ENCODE peak calls at places on chromosome 7, in eight cellular contexts. One of them, this sample, is unnamed.

GRCh38 chr7:2353650-2354172 is 916 bp upstream of the EIF3B start:
- DNase-seq in SJSA1: no peak
- DNase-seq in psoas muscle: peak; percentile 95
- DNase-seq in AG04449: peak; percentile 19
- DNase-seq in Panc1: peak; percentile 7
- DNase-seq in astrocyte of the spinal cord: no peak
- DNase-seq in fibroblast of lung: peak; percentile 86
- DNase-seq in fibroblast of mammary gland: peak; percentile 86
- DNase-seq in this sample: peak; percentile 74

GRCh38 chr7:86295526-86295925 is 348.2 kb upstream of the GRM3 start:
- DNase-seq in astrocyte of the spinal cord: no peak
- DNase-seq in fibroblast of mammary gland: no peak
- DNase-seq in fibroblast of lung: no peak
- DNase-seq in SJSA1: no peak
- DNase-seq in psoas muscle: no peak
- DNase-seq in Panc1: no peak
- DNase-seq in AG04449: no peak
- DNase-seq in this sample: no peak

GRCh38 chr7:44307905-44308740 is 17.3 kb downstream of the CAMK2B start:
- DNase-seq in AG04449: no peak
- DNase-seq in Panc1: no peak
- DNase-seq in fibroblast of mammary gland: no peak
- DNase-seq in fibroblast of lung: no peak
- DNase-seq in psoas muscle: peak; percentile 28
- DNase-seq in astrocyte of the spinal cord: no peak
- DNase-seq in SJSA1: no peak
- DNase-seq in this sample: no peak

GRCh38 chr7:94389381-94389780 is 5.3 kb upstream of the COL1A2 start:
- DNase-seq in fibroblast of mammary gland: peak; percentile 58
- DNase-seq in astrocyte of the spinal cord: no peak
- DNase-seq in Panc1: no peak
- DNase-seq in AG04449: no peak
- DNase-seq in fibroblast of lung: no peak
- DNase-seq in SJSA1: no peak
- DNase-seq in psoas muscle: no peak
- DNase-seq in this sample: no peak

GRCh38 chr7:156985101-156985967 is 25.1 kb downstream of the MNX1 start:
- DNase-seq in AG04449: no peak
- DNase-seq in fibroblast of lung: no peak
- DNase-seq in SJSA1: no peak
- DNase-seq in astrocyte of the spinal cord: no peak
- DNase-seq in fibroblast of mammary gland: no peak
- DNase-seq in psoas muscle: no peak
- DNase-seq in Panc1: no peak
- DNase-seq in this sample: no peak

GRCh38 chr7:22156205-22156604 is 200.7 kb downstream of the RAPGEF5 start:
- DNase-seq in SJSA1: no peak
- DNase-seq in astrocyte of the spinal cord: peak; percentile 85
- DNase-seq in Panc1: peak; percentile 25
- DNase-seq in psoas muscle: no peak
- DNase-seq in fibroblast of lung: peak; percentile 83
- DNase-seq in fibroblast of mammary gland: peak; percentile 79
- DNase-seq in AG04449: no peak
- DNase-seq in this sample: peak; percentile 37

GRCh38 chr7:87339373-87339897 is 6.0 kb upstream of the CROT start:
- DNase-seq in fibroblast of mammary gland: peak; percentile 23
- DNase-seq in astrocyte of the spinal cord: no peak
- DNase-seq in AG04449: no peak
- DNase-seq in SJSA1: no peak
- DNase-seq in Panc1: no peak
- DNase-seq in fibroblast of lung: no peak
- DNase-seq in psoas muscle: no peak
- DNase-seq in this sample: no peak

GRCh38 chr7:94577357-94577756 is 67.7 kb downstream of the CASD1 start:
- DNase-seq in astrocyte of the spinal cord: no peak
- DNase-seq in Panc1: no peak
- DNase-seq in AG04449: no peak
- DNase-seq in fibroblast of lung: no peak
- DNase-seq in psoas muscle: no peak
- DNase-seq in fibroblast of mammary gland: no peak
- DNase-seq in SJSA1: no peak
- DNase-seq in this sample: no peak

GRCh38 chr7:64882341-64883112 is 20.5 kb upstream of the ZNF273 start:
- DNase-seq in astrocyte of the spinal cord: no peak
- DNase-seq in psoas muscle: peak; percentile 85
- DNase-seq in SJSA1: no peak
- DNase-seq in fibroblast of lung: peak; percentile 29
- DNase-seq in fibroblast of mammary gland: peak; percentile 44
- DNase-seq in Panc1: no peak
- DNase-seq in AG04449: no peak
- DNase-seq in this sample: no peak

GRCh38 chr7:1285556-1286301 is 53.1 kb downstream of the UNCX start:
- DNase-seq in SJSA1: no peak
- DNase-seq in astrocyte of the spinal cord: no peak
- DNase-seq in fibroblast of mammary gland: no peak
- DNase-seq in fibroblast of lung: no peak
- DNase-seq in Panc1: no peak
- DNase-seq in AG04449: no peak
- DNase-seq in psoas muscle: peak; percentile 42
- DNase-seq in this sample: no peak

GRCh38 chr7:73520673-73521635 is 1.1 kb downstream of the BAZ1B start:
- DNase-seq in AG04449: no peak
- DNase-seq in psoas muscle: no peak
- DNase-seq in fibroblast of lung: peak; percentile 21
- DNase-seq in SJSA1: no peak
- DNase-seq in Panc1: no peak
- DNase-seq in astrocyte of the spinal cord: peak; percentile 22
- DNase-seq in fibroblast of mammary gland: peak; percentile 27
- DNase-seq in this sample: no peak

GRCh38 chr7:131000389-131000788 is 266.4 kb upstream of the KLF14 start:
- DNase-seq in fibroblast of mammary gland: no peak
- DNase-seq in astrocyte of the spinal cord: no peak
- DNase-seq in fibroblast of lung: no peak
- DNase-seq in SJSA1: no peak
- DNase-seq in Panc1: no peak
- DNase-seq in AG04449: no peak
- DNase-seq in psoas muscle: no peak
- DNase-seq in this sample: no peak

GRCh38 chr7:112071856-112072255 is 134.3 kb downstream of the DOCK4 start:
- DNase-seq in Panc1: no peak
- DNase-seq in AG04449: no peak
- DNase-seq in SJSA1: no peak
- DNase-seq in fibroblast of mammary gland: no peak
- DNase-seq in fibroblast of lung: no peak
- DNase-seq in psoas muscle: no peak
- DNase-seq in astrocyte of the spinal cord: no peak
- DNase-seq in this sample: no peak

GRCh38 chr7:140390466-140391190 is 7.7 kb downstream of the SLC37A3 start:
- DNase-seq in AG04449: no peak
- DNase-seq in SJSA1: no peak
- DNase-seq in fibroblast of lung: peak; percentile 54
- DNase-seq in fibroblast of mammary gland: peak; percentile 22
- DNase-seq in psoas muscle: no peak
- DNase-seq in Panc1: no peak
- DNase-seq in astrocyte of the spinal cord: peak; percentile 43
- DNase-seq in this sample: no peak

GRCh38 chr7:455110-455928 is 64.3 kb downstream of the PDGFA start:
- DNase-seq in psoas muscle: peak; percentile 70
- DNase-seq in fibroblast of lung: no peak
- DNase-seq in Panc1: no peak
- DNase-seq in fibroblast of mammary gland: no peak
- DNase-seq in astrocyte of the spinal cord: no peak
- DNase-seq in AG04449: no peak
- DNase-seq in SJSA1: peak; percentile 57
- DNase-seq in this sample: no peak

GRCh38 chr7:79977481-79977880 is 157.2 kb upstream of the GNAI1 start:
- DNase-seq in astrocyte of the spinal cord: no peak
- DNase-seq in AG04449: no peak
- DNase-seq in psoas muscle: no peak
- DNase-seq in SJSA1: no peak
- DNase-seq in Panc1: no peak
- DNase-seq in fibroblast of mammary gland: no peak
- DNase-seq in fibroblast of lung: no peak
- DNase-seq in this sample: no peak

GRCh38 chr7:112942981-112943380 is 143.6 kb downstream of the GPR85 start:
- DNase-seq in fibroblast of mammary gland: no peak
- DNase-seq in SJSA1: no peak
- DNase-seq in AG04449: no peak
- DNase-seq in astrocyte of the spinal cord: no peak
- DNase-seq in psoas muscle: no peak
- DNase-seq in fibroblast of lung: no peak
- DNase-seq in Panc1: no peak
- DNase-seq in this sample: no peak

GRCh38 chr7:124456286-124456685 is 309.3 kb downstream of the GPR37 start:
- DNase-seq in astrocyte of the spinal cord: no peak
- DNase-seq in Panc1: no peak
- DNase-seq in fibroblast of mammary gland: no peak
- DNase-seq in fibroblast of lung: no peak
- DNase-seq in AG04449: no peak
- DNase-seq in psoas muscle: no peak
- DNase-seq in SJSA1: no peak
- DNase-seq in this sample: no peak

DNA sequence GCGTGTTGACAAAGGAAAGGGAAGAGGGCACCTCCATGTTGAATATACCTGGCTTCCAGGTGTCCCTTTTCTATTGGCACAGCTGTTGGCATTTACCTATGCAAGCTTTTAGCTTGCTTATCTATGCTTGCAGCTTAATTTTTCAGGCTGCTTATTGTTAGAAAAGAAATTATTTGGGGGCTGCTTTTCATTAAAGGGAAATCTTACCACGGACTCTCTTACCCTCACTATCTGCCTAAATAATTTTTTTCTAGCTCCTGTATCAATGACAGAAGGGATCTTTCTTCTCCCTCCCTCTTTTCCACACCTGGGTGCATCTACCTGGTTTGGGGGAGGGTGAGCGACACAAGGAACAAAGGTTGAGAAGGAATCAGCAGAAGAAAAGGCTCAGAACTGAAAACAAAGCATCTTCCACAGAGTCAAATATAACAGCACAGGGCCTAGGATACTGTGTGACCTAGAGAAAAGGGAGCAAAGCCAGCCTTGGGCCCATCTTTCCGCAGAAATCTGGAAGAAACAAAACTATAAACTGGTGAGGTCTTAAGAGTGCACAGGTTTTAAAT is 15.2 kb upstream of the GJC3 start:
- DNase-seq in astrocyte of the spinal cord: no peak
- DNase-seq in AG04449: no peak
- DNase-seq in SJSA1: no peak
- DNase-seq in Panc1: no peak
- DNase-seq in fibroblast of mammary gland: no peak
- DNase-seq in fibroblast of lung: no peak
- DNase-seq in psoas muscle: no peak
- DNase-seq in this sample: no peak
- H3K4me3 ChIP-seq in astrocyte of the spinal cord: no peak overlapping the region
- H3K4me3 ChIP-seq in AG04449: no peak overlapping the region
- H3K4me3 ChIP-seq in SJSA1: no peak overlapping the region
- H3K4me3 ChIP-seq in Panc1: no peak overlapping the region
- H3K4me3 ChIP-seq in fibroblast of mammary gland: no peak overlapping the region
- H3K4me3 ChIP-seq in fibroblast of lung: no peak overlapping the region
- H3K4me3 ChIP-seq in psoas muscle: no peak overlapping the region
- H3K4me3 ChIP-seq in this sample: no peak overlapping the region

DNA sequence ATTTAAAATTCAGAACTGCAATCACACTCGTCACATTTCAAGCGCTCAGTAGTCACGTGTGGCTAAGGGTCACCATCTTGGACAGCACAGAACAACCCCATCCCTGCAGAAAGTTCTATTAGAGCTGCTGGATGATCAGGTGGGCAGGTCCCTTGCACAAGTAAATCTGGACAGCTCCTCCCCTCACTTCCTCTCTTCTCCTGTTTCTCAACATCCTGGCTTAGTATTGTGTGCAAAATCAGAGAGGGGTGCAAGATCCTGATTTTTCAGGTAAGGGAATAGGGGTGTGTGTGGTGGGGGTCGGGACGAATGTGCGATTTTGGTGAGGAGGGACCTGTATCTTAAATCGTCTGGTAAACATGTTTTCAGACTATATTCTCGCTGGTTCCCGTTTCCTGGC is at the start of gene GIMAP4:
- DNase-seq in psoas muscle: no peak
- DNase-seq in fibroblast of mammary gland: no peak
- DNase-seq in fibroblast of lung: no peak
- DNase-seq in AG04449: no peak
- DNase-seq in astrocyte of the spinal cord: no peak
- DNase-seq in SJSA1: no peak
- DNase-seq in Panc1: no peak
- DNase-seq in this sample: no peak
- H3K4me3 ChIP-seq in psoas muscle: peak within 1 kb of the TSS; percentile 66
- H3K4me3 ChIP-seq in fibroblast of mammary gland: no peak within 1 kb of the TSS
- H3K4me3 ChIP-seq in fibroblast of lung: no peak within 1 kb of the TSS
- H3K4me3 ChIP-seq in AG04449: no peak within 1 kb of the TSS
- H3K4me3 ChIP-seq in astrocyte of the spinal cord: no peak within 1 kb of the TSS
- H3K4me3 ChIP-seq in SJSA1: no peak within 1 kb of the TSS
- H3K4me3 ChIP-seq in Panc1: no peak within 1 kb of the TSS
- H3K4me3 ChIP-seq in this sample: no peak within 1 kb of the TSS

GRCh38 chr7:151408839-151409554 is 841 bp downstream of the WDR86 start:
- DNase-seq in fibroblast of mammary gland: peak; percentile 15
- DNase-seq in AG04449: no peak
- DNase-seq in psoas muscle: peak; percentile 40
- DNase-seq in Panc1: no peak
- DNase-seq in astrocyte of the spinal cord: no peak
- DNase-seq in fibroblast of lung: peak; percentile 14
- DNase-seq in SJSA1: no peak
- DNase-seq in this sample: no peak

GRCh38 chr7:151409555-151410404 is at the start of gene WDR86:
- DNase-seq in Panc1: no peak
- DNase-seq in SJSA1: no peak
- DNase-seq in fibroblast of mammary gland: no peak
- DNase-seq in fibroblast of lung: no peak
- DNase-seq in astrocyte of the spinal cord: no peak
- DNase-seq in psoas muscle: peak; percentile 47
- DNase-seq in AG04449: no peak
- DNase-seq in this sample: no peak

GRCh38 chr7:151412318-151412717 is 2.5 kb upstream of the WDR86 start:
- DNase-seq in Panc1: no peak
- DNase-seq in AG04449: no peak
- DNase-seq in astrocyte of the spinal cord: no peak
- DNase-seq in fibroblast of mammary gland: no peak
- DNase-seq in fibroblast of lung: no peak
- DNase-seq in psoas muscle: peak; percentile 2
- DNase-seq in SJSA1: no peak
- DNase-seq in this sample: no peak

GRCh38 chr7:151411551-151411950 is 1.7 kb upstream of the WDR86 start:
- DNase-seq in psoas muscle: peak; percentile 28
- DNase-seq in fibroblast of lung: no peak
- DNase-seq in AG04449: no peak
- DNase-seq in astrocyte of the spinal cord: no peak
- DNase-seq in fibroblast of mammary gland: no peak
- DNase-seq in SJSA1: no peak
- DNase-seq in Panc1: no peak
- DNase-seq in this sample: no peak

GRCh38 chr7:151410405-151411390 is 860 bp upstream of the WDR86 start:
- DNase-seq in astrocyte of the spinal cord: no peak
- DNase-seq in SJSA1: no peak
- DNase-seq in AG04449: no peak
- DNase-seq in fibroblast of lung: no peak
- DNase-seq in psoas muscle: peak; percentile 54
- DNase-seq in Panc1: no peak
- DNase-seq in fibroblast of mammary gland: no peak
- DNase-seq in this sample: no peak
- H3K4me3 ChIP-seq in astrocyte of the spinal cord: peak overlapping the region; percentile 41
- H3K4me3 ChIP-seq in SJSA1: peak overlapping the region; percentile 33
- H3K4me3 ChIP-seq in AG04449: peak overlapping the region; percentile 29
- H3K4me3 ChIP-seq in fibroblast of lung: peak overlapping the region; percentile 61
- H3K4me3 ChIP-seq in psoas muscle: peak overlapping the region; percentile 62
- H3K4me3 ChIP-seq in Panc1: peak overlapping the region; percentile 37
- H3K4me3 ChIP-seq in fibroblast of mammary gland: peak overlapping the region; percentile 23
- H3K4me3 ChIP-seq in this sample: peak overlapping the region; percentile 53

GRCh38 chr7:153407291-153408046 is 644.7 kb upstream of the DPP6 start:
- DNase-seq in psoas muscle: no peak
- DNase-seq in astrocyte of the spinal cord: no peak
- DNase-seq in AG04449: no peak
- DNase-seq in fibroblast of mammary gland: no peak
- DNase-seq in SJSA1: no peak
- DNase-seq in Panc1: no peak
- DNase-seq in fibroblast of lung: no peak
- DNase-seq in this sample: no peak
- H3K4me3 ChIP-seq in psoas muscle: no peak overlapping the region
- H3K4me3 ChIP-seq in astrocyte of the spinal cord: no peak overlapping the region
- H3K4me3 ChIP-seq in AG04449: no peak overlapping the region
- H3K4me3 ChIP-seq in fibroblast of mammary gland: no peak overlapping the region
- H3K4me3 ChIP-seq in SJSA1: no peak overlapping the region
- H3K4me3 ChIP-seq in Panc1: no peak overlapping the region
- H3K4me3 ChIP-seq in fibroblast of lung: no peak overlapping the region
- H3K4me3 ChIP-seq in this sample: no peak overlapping the region